ENCODE peak calls at places on chromosome 7, in five cellular contexts. One of them, this sample, is unnamed.

GRCh38 chr7:2461268-2462026 is 14.8 kb downstream of the GRIFIN start:
- DNase-seq in MM.1S: no peak
- DNase-seq in cardiac muscle cell: peak; percentile 24
- DNase-seq in left ventricle myocardium inferior: no peak
- DNase-seq in fibroblast of lung: no peak
- DNase-seq in this sample: no peak

GRCh38 chr7:100477871-100478248 is 1.2 kb downstream of the TSC22D4 start:
- DNase-seq in cardiac muscle cell: no peak
- DNase-seq in MM.1S: no peak
- DNase-seq in fibroblast of lung: no peak
- DNase-seq in left ventricle myocardium inferior: no peak
- DNase-seq in this sample: no peak

GRCh38 chr7:70595741-70596574 is 536.0 kb upstream of the GALNT17 start:
- DNase-seq in cardiac muscle cell: peak; percentile 47
- DNase-seq in MM.1S: peak; percentile 27
- DNase-seq in fibroblast of lung: peak; percentile 30
- DNase-seq in left ventricle myocardium inferior: no peak
- DNase-seq in this sample: no peak

GRCh38 chr7:142331941-142332340 is 74.1 kb upstream of the PRSS58 start:
- DNase-seq in fibroblast of lung: no peak
- DNase-seq in MM.1S: no peak
- DNase-seq in cardiac muscle cell: no peak
- DNase-seq in left ventricle myocardium inferior: no peak
- DNase-seq in this sample: no peak

GRCh38 chr7:36653671-36654355 is 70.5 kb downstream of the AOAH start:
- DNase-seq in cardiac muscle cell: no peak
- DNase-seq in left ventricle myocardium inferior: no peak
- DNase-seq in fibroblast of lung: no peak
- DNase-seq in MM.1S: no peak
- DNase-seq in this sample: no peak

GRCh38 chr7:80139179-80139578 is 4.5 kb downstream of the GNAI1 start:
- DNase-seq in fibroblast of lung: no peak
- DNase-seq in MM.1S: no peak
- DNase-seq in cardiac muscle cell: no peak
- DNase-seq in left ventricle myocardium inferior: no peak
- DNase-seq in this sample: no peak

GRCh38 chr7:8783229-8783628 is 349.8 kb downstream of the NXPH1 start:
- DNase-seq in left ventricle myocardium inferior: no peak
- DNase-seq in MM.1S: no peak
- DNase-seq in fibroblast of lung: no peak
- DNase-seq in cardiac muscle cell: no peak
- DNase-seq in this sample: no peak

GRCh38 chr7:51126813-51127617 is 189.6 kb downstream of the COBL start:
- DNase-seq in left ventricle myocardium inferior: no peak
- DNase-seq in fibroblast of lung: no peak
- DNase-seq in cardiac muscle cell: no peak
- DNase-seq in MM.1S: no peak
- DNase-seq in this sample: no peak

GRCh38 chr7:293681-294439 is 3.9 kb downstream of the FOXL3 start:
- DNase-seq in cardiac muscle cell: no peak
- DNase-seq in fibroblast of lung: no peak
- DNase-seq in MM.1S: no peak
- DNase-seq in left ventricle myocardium inferior: no peak
- DNase-seq in this sample: no peak

GRCh38 chr7:22717760-22718159 is 9.2 kb upstream of the IL6 start:
- DNase-seq in fibroblast of lung: no peak
- DNase-seq in MM.1S: no peak
- DNase-seq in left ventricle myocardium inferior: no peak
- DNase-seq in cardiac muscle cell: no peak
- DNase-seq in this sample: no peak

GRCh38 chr7:10122573-10123100 is 851.0 kb upstream of the PHF14 start:
- DNase-seq in cardiac muscle cell: peak; percentile 20
- DNase-seq in fibroblast of lung: peak; percentile 9
- DNase-seq in left ventricle myocardium inferior: peak; percentile 17
- DNase-seq in MM.1S: no peak
- DNase-seq in this sample: no peak

GRCh38 chr7:150875791-150876190 is 23.5 kb downstream of the AOC1 start:
- DNase-seq in left ventricle myocardium inferior: no peak
- DNase-seq in cardiac muscle cell: no peak
- DNase-seq in MM.1S: peak; percentile 40
- DNase-seq in fibroblast of lung: no peak
- DNase-seq in this sample: no peak
- TF ChIP-seq CTCF in left ventricle myocardium inferior: no peak
- TF ChIP-seq CTCF in cardiac muscle cell: peak; percentile 3
- TF ChIP-seq CTCF in MM.1S: peak; percentile 33
- TF ChIP-seq CTCF in fibroblast of lung: no peak
- TF ChIP-seq CTCF in this sample: peak; percentile 12

DNA sequence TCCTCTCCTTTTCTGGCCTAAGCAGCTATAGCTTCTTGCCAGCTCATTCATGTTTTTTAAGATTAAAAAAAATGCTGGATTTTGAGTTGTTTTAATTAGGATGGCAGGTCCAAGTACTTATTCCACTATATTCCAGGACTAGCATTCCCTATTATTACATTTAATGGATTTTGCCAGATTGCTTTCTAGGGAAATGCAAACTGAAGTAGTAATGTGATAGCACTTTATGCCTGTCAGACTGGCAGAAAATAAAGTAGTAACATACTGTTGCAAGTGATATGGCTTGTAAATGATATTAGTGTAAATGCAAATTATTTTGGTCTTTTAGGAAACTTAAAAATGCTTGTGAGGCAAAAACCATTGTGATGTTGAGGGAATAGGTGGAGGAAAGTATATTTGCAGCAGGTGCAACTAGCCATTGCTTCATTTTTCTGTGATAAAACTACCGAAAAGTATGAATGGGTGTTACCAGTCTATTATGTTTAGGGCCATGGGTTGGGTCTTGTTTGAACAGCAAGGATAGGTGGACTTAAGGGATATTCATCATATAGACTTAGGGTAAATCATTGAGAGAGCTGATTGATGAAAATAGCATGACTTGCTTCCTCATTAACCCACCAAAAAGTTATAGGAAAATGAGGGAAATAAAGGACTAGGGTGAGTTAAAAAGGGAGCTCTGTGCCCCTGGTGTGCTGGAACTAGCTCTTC is 19.9 kb downstream of the ZNRF2 start:
- DNase-seq in MM.1S: no peak
- DNase-seq in left ventricle myocardium inferior: no peak
- DNase-seq in fibroblast of lung: no peak
- DNase-seq in cardiac muscle cell: no peak
- DNase-seq in this sample: no peak
- H3K27ac ChIP-seq in MM.1S: no peak overlapping the region
- H3K27ac ChIP-seq in left ventricle myocardium inferior: no peak overlapping the region
- H3K27ac ChIP-seq in fibroblast of lung: no peak overlapping the region
- H3K27ac ChIP-seq in cardiac muscle cell: no peak overlapping the region
- H3K27ac ChIP-seq in this sample: no peak overlapping the region

DNA sequence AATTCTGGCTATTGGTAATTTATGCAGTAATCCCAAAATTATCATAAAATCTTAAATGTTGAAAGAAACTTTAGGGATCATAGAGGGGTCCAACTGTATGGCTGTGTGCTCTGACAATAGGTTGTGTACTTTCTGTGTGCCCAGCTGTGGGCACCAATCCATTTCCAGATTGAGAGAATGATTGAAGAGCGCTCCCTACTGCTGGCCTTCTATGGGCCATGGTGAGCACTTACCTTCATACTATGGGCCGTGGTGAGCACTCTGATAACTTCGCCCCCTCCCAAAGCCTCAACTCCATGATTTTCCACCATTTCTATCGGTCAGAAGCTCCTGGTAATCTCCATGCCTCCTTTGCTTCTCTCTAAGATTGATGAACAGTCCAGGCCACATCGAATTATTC is 118.6 kb downstream of the STRA8 start:
- DNase-seq in cardiac muscle cell: no peak
- DNase-seq in MM.1S: no peak
- DNase-seq in fibroblast of lung: no peak
- DNase-seq in left ventricle myocardium inferior: no peak
- DNase-seq in this sample: no peak
- TF ChIP-seq CTCF in cardiac muscle cell: no peak
- TF ChIP-seq CTCF in MM.1S: no peak
- TF ChIP-seq CTCF in fibroblast of lung: no peak
- TF ChIP-seq CTCF in left ventricle myocardium inferior: no peak
- TF ChIP-seq CTCF in this sample: no peak

DNA sequence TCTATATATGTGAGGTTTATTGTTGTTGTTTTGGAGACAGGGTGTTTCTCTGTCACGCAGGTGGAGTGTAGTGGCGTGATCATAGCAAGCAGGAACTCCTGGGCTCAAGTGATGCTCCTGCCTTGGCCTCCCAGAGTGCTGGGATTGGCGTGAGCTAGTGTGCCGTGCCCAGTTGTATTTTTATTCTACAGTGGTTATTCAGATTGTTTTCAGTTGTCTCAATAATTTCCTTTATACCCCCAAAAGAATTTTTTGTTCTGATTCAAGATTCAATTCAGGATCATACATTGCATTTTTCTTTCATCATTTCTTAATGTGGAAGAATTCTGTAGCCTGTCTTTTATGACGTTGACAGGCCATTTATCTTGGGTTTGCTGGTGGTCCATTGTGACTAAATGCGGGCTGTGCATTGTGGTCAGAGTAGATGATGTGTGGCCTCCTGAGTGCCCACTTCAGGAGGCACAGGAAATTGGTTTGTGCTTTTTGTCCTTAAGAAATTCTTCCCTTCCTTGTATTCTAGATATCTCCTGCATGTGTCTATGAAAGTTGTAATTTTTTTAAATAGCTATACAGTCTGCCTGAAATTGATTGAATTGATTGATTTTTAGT is 22.9 kb downstream of the RBM33 start:
- DNase-seq in MM.1S: no peak
- DNase-seq in left ventricle myocardium inferior: no peak
- DNase-seq in cardiac muscle cell: no peak
- DNase-seq in fibroblast of lung: no peak
- DNase-seq in this sample: no peak
- H3K27ac ChIP-seq in MM.1S: no peak overlapping the region
- H3K27ac ChIP-seq in left ventricle myocardium inferior: no peak overlapping the region
- H3K27ac ChIP-seq in cardiac muscle cell: no peak overlapping the region
- H3K27ac ChIP-seq in fibroblast of lung: no peak overlapping the region
- H3K27ac ChIP-seq in this sample: no peak overlapping the region

GRCh38 chr7:106086062-106086461 is 26.1 kb downstream of the SYPL1 start:
- DNase-seq in fibroblast of lung: no peak
- DNase-seq in MM.1S: no peak
- DNase-seq in left ventricle myocardium inferior: no peak
- DNase-seq in cardiac muscle cell: no peak
- DNase-seq in this sample: no peak

GRCh38 chr7:106085015-106085414 is 27.1 kb downstream of the SYPL1 start:
- DNase-seq in left ventricle myocardium inferior: no peak
- DNase-seq in cardiac muscle cell: no peak
- DNase-seq in MM.1S: no peak
- DNase-seq in fibroblast of lung: no peak
- DNase-seq in this sample: no peak

GRCh38 chr7:106083717-106084116 is 28.4 kb downstream of the SYPL1 start:
- DNase-seq in left ventricle myocardium inferior: no peak
- DNase-seq in cardiac muscle cell: no peak
- DNase-seq in MM.1S: no peak
- DNase-seq in fibroblast of lung: no peak
- DNase-seq in this sample: no peak

GRCh38 chr7:106080307-106080987 is 31.7 kb downstream of the SYPL1 start:
- DNase-seq in left ventricle myocardium inferior: peak; percentile 27
- DNase-seq in fibroblast of lung: no peak
- DNase-seq in MM.1S: no peak
- DNase-seq in cardiac muscle cell: no peak
- DNase-seq in this sample: no peak

GRCh38 chr7:106082087-106082854 is 29.8 kb downstream of the SYPL1 start:
- DNase-seq in cardiac muscle cell: no peak
- DNase-seq in MM.1S: no peak
- DNase-seq in fibroblast of lung: no peak
- DNase-seq in left ventricle myocardium inferior: no peak
- DNase-seq in this sample: no peak
- TF ChIP-seq CTCF in cardiac muscle cell: no peak
- TF ChIP-seq CTCF in MM.1S: no peak
- TF ChIP-seq CTCF in fibroblast of lung: no peak
- TF ChIP-seq CTCF in left ventricle myocardium inferior: no peak
- TF ChIP-seq CTCF in this sample: no peak

GRCh38 chr7:49773082-49773938 is at the start of gene VWC2:
- DNase-seq in MM.1S: peak; percentile 9
- DNase-seq in cardiac muscle cell: peak; percentile 52
- DNase-seq in left ventricle myocardium inferior: peak; percentile 52
- DNase-seq in fibroblast of lung: no peak
- DNase-seq in this sample: no peak
- H3K27ac ChIP-seq in MM.1S: no peak within 1 kb of the TSS
- H3K27ac ChIP-seq in cardiac muscle cell: no peak within 1 kb of the TSS
- H3K27ac ChIP-seq in left ventricle myocardium inferior: peak within 1 kb of the TSS; percentile 93
- H3K27ac ChIP-seq in fibroblast of lung: no peak within 1 kb of the TSS
- H3K27ac ChIP-seq in this sample: no peak within 1 kb of the TSS